ENCODE peak calls at places on chromosomes 2 and 18, in nine cellular contexts. E is aorta; J is Peyer's patch; W is stomach; L is kidney; O is esophagus squamous epithelium; S is CD8-positive, alpha-beta T cell; D is MM.1S; N is psoas muscle. M is an unnamed sample. For H3K4me1, the result is how much of the 10 kb centered on the place peaks cover.

GRCh38 chr2:139773720-139774277 is 993.6 kb upstream of the NXPH2 start:
- DNase-seq in O (no peak), L (no peak), E (no peak), W (no peak), J (no peak), S (no peak), D (no peak), N (no peak), M (no peak)

GRCh38 chr2:188303363-188304031 is 11.8 kb downstream of the GULP1 start:
- DNase-seq in L (no peak), W (no peak), O (no peak), D (no peak), S (no peak), J (no peak), E (no peak), N (no peak), M (no peak)

GRCh38 chr2:172246649-172247048 is 143.9 kb upstream of the DLX2 start:
- DNase-seq in E (no peak), J (no peak), W (no peak), L (no peak), N (no peak), D (no peak), S (no peak), O (no peak), M (no peak)

GRCh38 chr2:69577467-69578200 is 65.9 kb downstream of the AAK1 start:
- DNase-seq in S (no peak), W (no peak), L (no peak), J (no peak), N (peak), E (no peak), D (no peak), O (no peak), M (no peak)

GRCh38 chr18:35355140-35355618 is 11.0 kb upstream of the ZNF24 start:
- DNase-seq in E (peak), W (peak), J (peak), O (peak), L (peak), S (peak), N (peak), D (peak), M (peak)

GRCh38 chr2:43370705-43371104 is 144.3 kb upstream of the ZFP36L2 start:
- DNase-seq in W (no peak), N (no peak), D (no peak), S (no peak), O (no peak), E (no peak), L (no peak), J (no peak), M (no peak)

GRCh38 chr2:27545348-27546141 is 37.3 kb upstream of the ZNF512 start:
- DNase-seq in J (no peak), N (no peak), E (no peak), D (no peak), L (no peak), W (no peak), S (no peak), O (no peak), M (no peak)

GRCh38 chr2:64186698-64187605 is 42.7 kb upstream of the PELI1 start:
- DNase-seq in D (no peak), O (no peak), W (no peak), S (no peak), E (no peak), L (no peak), N (no peak), J (no peak), M (no peak)

GRCh38 chr18:4256786-4257417 is 198.2 kb downstream of the DLGAP1 start:
- DNase-seq in S (no peak), N (no peak), D (no peak), W (no peak), E (no peak), O (no peak), L (no peak), J (no peak), M (no peak)

GRCh38 chr2:148829618-148830017 is 45.4 kb upstream of the KIF5C start:
- DNase-seq in E (no peak), W (no peak), D (no peak), N (no peak), O (no peak), L (no peak), S (no peak), J (no peak), M (no peak)

GRCh38 chr2:30267161-30267568 is 35.8 kb downstream of the LBH start:
- DNase-seq in D (peak), W (no peak), J (peak), L (no peak), O (no peak), E (no peak), S (no peak), N (no peak), M (no peak)

GRCh38 chr18:61891874-61892273 is 933 bp downstream of the RNF152 start:
- DNase-seq in S (no peak), D (no peak), W (no peak), L (no peak), E (no peak), N (no peak), O (no peak), J (no peak), M (no peak)

GRCh38 chr2:120729410-120730052 is 6.1 kb upstream of the GLI2 start:
- DNase-seq in L (no peak), W (no peak), D (no peak), E (no peak), O (no peak), S (no peak), J (peak), N (no peak), M (no peak)

GRCh38 chr2:39228413-39229209 is 15.2 kb downstream of the CDKL4 start:
- DNase-seq in W (no peak), N (no peak), L (no peak), O (no peak), E (no peak), D (no peak), J (no peak), S (peak), M (no peak)

GRCh38 chr2:39225564-39225963 is 18.2 kb downstream of the CDKL4 start:
- DNase-seq in S (no peak), J (no peak), E (no peak), W (no peak), D (peak), O (no peak), N (no peak), L (no peak), M (no peak)

GRCh38 chr2:39232141-39232540 is 11.6 kb downstream of the CDKL4 start:
- DNase-seq in N (no peak), E (no peak), S (no peak), D (no peak), O (no peak), J (no peak), W (no peak), L (no peak), M (no peak)

GRCh38 chr2:39223909-39224308 is 19.9 kb downstream of the CDKL4 start:
- DNase-seq in J (no peak), D (no peak), S (no peak), N (no peak), W (no peak), L (no peak), E (no peak), O (no peak), M (no peak)

GRCh38 chr2:39227628-39228412 is 15.9 kb downstream of the CDKL4 start:
- DNase-seq in S (peak), E (peak), D (peak), L (peak), J (peak), N (peak), W (peak), O (no peak), M (peak)
- H3K27ac ChIP-seq in S (no peak), E (no peak), D (no peak), L (no peak), J (peak), N (no peak), W (no peak), O (peak), M (no peak)

DNA sequence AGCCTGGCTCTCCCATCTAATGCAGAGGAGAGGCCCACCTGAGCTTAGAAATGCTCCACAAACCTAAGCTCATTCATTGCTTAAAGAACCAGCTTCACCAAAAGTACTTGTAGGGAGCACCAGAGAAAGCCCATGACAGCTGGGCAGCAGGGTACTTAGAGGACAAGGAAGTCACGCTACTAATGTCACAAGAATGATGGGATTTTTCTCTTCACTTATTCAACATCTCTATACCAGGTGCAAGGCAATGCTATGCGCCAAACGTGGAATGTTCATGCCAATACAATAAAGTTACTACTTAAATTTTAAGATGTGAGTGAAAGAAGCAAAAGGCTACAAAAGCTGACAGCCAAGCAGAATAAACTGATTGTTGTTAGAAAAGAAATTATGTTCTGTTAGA is 36.0 kb downstream of the LONRF2 start:
- DNase-seq in L (no peak), O (no peak), W (no peak), E (no peak), D (no peak), S (no peak), J (no peak), N (no peak), M (no peak)
- H3K4me1 ChIP-seq in L (under half), O (under half), W (under half), E (under half), D (under half), S (under half), J (under half), N (under half), M (under half)

GRCh38 chr18:48839819-48840490 is 110.8 kb downstream of the SMAD7 start:
- DNase-seq in D (no peak), N (peak), E (peak), S (no peak), L (peak), J (no peak), W (no peak), O (no peak), M (peak)

GRCh38 chr18:48838921-48839818 is 111.6 kb downstream of the SMAD7 start:
- DNase-seq in E (peak), O (no peak), N (peak), J (no peak), S (no peak), L (peak), W (no peak), D (no peak), M (peak)

GRCh38 chr18:48837676-48838075 is 113.1 kb downstream of the SMAD7 start:
- DNase-seq in O (no peak), L (peak), S (no peak), W (no peak), N (peak), J (no peak), E (peak), D (no peak), M (peak)

GRCh38 chr18:48836806-48837615 is 113.8 kb downstream of the SMAD7 start:
- DNase-seq in L (peak), O (no peak), D (no peak), N (peak), E (peak), W (no peak), J (no peak), S (no peak), M (peak)

GRCh38 chr18:48838166-48838775 is 112.5 kb downstream of the SMAD7 start:
- DNase-seq in S (no peak), O (no peak), D (no peak), J (no peak), L (peak), N (peak), W (no peak), E (peak), M (peak)
- H3K27ac ChIP-seq in S (no peak), O (no peak), D (no peak), J (no peak), L (no peak), N (no peak), W (no peak), E (no peak), M (peak)

DNA sequence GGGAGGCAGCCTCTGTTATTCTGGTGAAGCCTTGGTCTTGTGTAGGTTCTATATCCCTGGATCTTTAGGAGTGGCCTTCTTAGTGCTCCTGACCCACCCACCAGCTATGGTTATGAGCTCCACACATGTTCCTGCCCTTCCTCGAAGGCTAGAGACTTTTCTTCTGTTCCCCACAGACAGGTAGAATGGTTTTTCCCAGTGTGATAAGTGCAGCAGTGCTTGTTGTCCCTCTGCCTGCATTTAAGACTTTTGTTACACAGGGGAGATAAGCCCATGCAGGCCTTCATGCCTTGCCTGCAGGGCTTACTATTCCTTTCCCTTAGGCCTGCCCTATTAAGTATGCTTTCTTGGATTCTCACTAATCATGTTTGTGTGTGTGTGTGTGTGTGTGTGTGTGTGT is 48.4 kb upstream of the DSC1 start:
- DNase-seq in D (no peak), O (no peak), S (no peak), J (no peak), E (no peak), N (no peak), L (no peak), W (no peak), M (no peak)
- H3K4me1 ChIP-seq in D (under half), O (under half), S (under half), J (under half), E (under half), N (under half), L (under half), W (under half), M (under half)

M was measured in lower lobe of right lung.